ENCODE peak calls at places on chromosomes 1 and 21, in nine cellular contexts. C is EL; E is NCI-H1105; I is activated CD4-positive, CD25-positive, alpha-beta regulatory T cell; D is GM06990; Y is LoVo; K is activated effector memory CD4-positive, alpha-beta T cell treated with Interleukin-2 at 50 U/mL for 16 hours; W is fibroblast of lung; U is HepG2. Z is an unnamed sample.

GRCh38 chr1:178513278-178513983 is 522 bp downstream of the TEX35 start:
- DNase-seq in C (peak; percentile 29), E (no peak), I (no peak), D (no peak), Y (no peak), K (no peak), W (peak; percentile 20), U (no peak), Z (no peak)

GRCh38 chr1:77282866-77283539 is 1.2 kb downstream of the AK5 start:
- DNase-seq in C (peak; percentile 14), E (peak; percentile 13), I (no peak), D (no peak), Y (no peak), K (no peak), W (peak; percentile 8), U (no peak), Z (no peak)

GRCh38 chr1:172680733-172681275 is 21.9 kb downstream of the FASLG start:
- DNase-seq in C (no peak), E (no peak), I (no peak), D (no peak), Y (no peak), K (no peak), W (no peak), U (no peak), Z (no peak)

GRCh38 chr1:154433161-154433681 is 28.1 kb downstream of the IL6R start:
- DNase-seq in C (no peak), E (no peak), I (no peak), D (no peak), Y (peak; percentile 28), K (no peak), W (no peak), U (no peak), Z (no peak)

GRCh38 chr1:179793281-179793680 is 50.2 kb downstream of the FAM163A start:
- DNase-seq in C (no peak), E (no peak), I (no peak), D (no peak), Y (no peak), K (no peak), W (no peak), U (no peak), Z (no peak)

GRCh38 chr1:19547814-19548213 is 62.5 kb upstream of the CAPZB start:
- DNase-seq in C (no peak), E (no peak), I (no peak), D (no peak), Y (no peak), K (no peak), W (no peak), U (peak; percentile 33), Z (no peak)

GRCh38 chr1:53273526-53273925 is 35.2 kb upstream of the MAGOH start:
- DNase-seq in C (no peak), E (no peak), I (no peak), D (no peak), Y (no peak), K (no peak), W (no peak), U (no peak), Z (no peak)

GRCh38 chr1:62218603-62219002 is 24.0 kb downstream of the L1TD1 start:
- DNase-seq in C (no peak), E (no peak), I (no peak), D (no peak), Y (no peak), K (no peak), W (no peak), U (no peak), Z (no peak)

GRCh38 chr1:20343149-20343936 is 52.7 kb downstream of the VWA5B1 start:
- DNase-seq in C (no peak), E (no peak), I (no peak), D (peak; percentile 47), Y (no peak), K (no peak), W (no peak), U (no peak), Z (no peak)

GRCh38 chr1:244751271-244751895 is 84.1 kb upstream of the COX20 start:
- DNase-seq in C (no peak), E (no peak), I (no peak), D (no peak), Y (no peak), K (no peak), W (no peak), U (no peak), Z (no peak)

GRCh38 chr1:31796707-31797106 is 19.1 kb downstream of the SPOCD1 start:
- DNase-seq in C (no peak), E (no peak), I (no peak), D (no peak), Y (no peak), K (no peak), W (peak; percentile 49), U (no peak), Z (peak; percentile 37)

GRCh38 chr21:33402011-33402979 is 918 bp upstream of the IFNGR2 start:
- DNase-seq in C (peak; percentile 81), E (no peak), I (no peak), D (peak; percentile 49), Y (no peak), K (no peak), W (peak; percentile 60), U (no peak), Z (peak; percentile 86)

GRCh38 chr1:197632651-197633050 is 142.6 kb downstream of the DENND1B start:
- DNase-seq in C (no peak), E (no peak), I (no peak), D (no peak), Y (no peak), K (no peak), W (no peak), U (no peak), Z (no peak)

GRCh38 chr21:39869141-39869818 is 2.0 kb downstream of the PCP4 start:
- DNase-seq in C (no peak), E (peak; percentile 17), I (no peak), D (no peak), Y (no peak), K (no peak), W (no peak), U (no peak), Z (no peak)

GRCh38 chr1:23913212-23913880 is at the start of gene CNR2:
- DNase-seq in C (no peak), E (no peak), I (no peak), D (peak; percentile 73), Y (no peak), K (no peak), W (no peak), U (no peak), Z (no peak)

GRCh38 chr1:193479187-193479586 is 292.8 kb upstream of the B3GALT2 start:
- DNase-seq in C (no peak), E (no peak), I (no peak), D (peak; percentile 30), Y (no peak), K (peak; percentile 77), W (no peak), U (no peak), Z (peak; percentile 8)

GRCh38 chr1:14113841-14114567 is 414.0 kb downstream of the PRDM2 start:
- DNase-seq in C (no peak), E (peak; percentile 62), I (no peak), D (no peak), Y (no peak), K (no peak), W (peak; percentile 56), U (no peak), Z (no peak)

GRCh38 chr1:224668991-224669390 is 52.9 kb downstream of the CNIH3 start:
- DNase-seq in C (no peak), E (no peak), I (no peak), D (no peak), Y (no peak), K (no peak), W (peak; percentile 19), U (no peak), Z (no peak)

GRCh38 chr21:15521644-15522001 is 208.2 kb upstream of the USP25 start:
- DNase-seq in C (no peak), E (no peak), I (no peak), D (no peak), Y (no peak), K (no peak), W (no peak), U (no peak), Z (no peak)

GRCh38 chr1:65429806-65430205 is 9.3 kb downstream of the LEPR start:
- DNase-seq in C (peak; percentile 83), E (no peak), I (no peak), D (no peak), Y (no peak), K (no peak), W (peak; percentile 84), U (no peak), Z (no peak)

GRCh38 chr21:42463861-42464515 is 32.0 kb downstream of the RSPH1 start:
- DNase-seq in C (peak; percentile 48), E (peak; percentile 10), I (no peak), D (peak; percentile 46), Y (peak; percentile 28), K (peak; percentile 37), W (peak; percentile 61), U (peak; percentile 10), Z (no peak)

GRCh38 chr1:115299266-115299665 is 38.8 kb downstream of the NGF start:
- DNase-seq in C (no peak), E (no peak), I (no peak), D (no peak), Y (no peak), K (no peak), W (peak; percentile 75), U (no peak), Z (no peak)

GRCh38 chr1:3790952-3791351 is 5.3 kb downstream of the LRRC47 start:
- DNase-seq in C (no peak), E (no peak), I (no peak), D (no peak), Y (no peak), K (no peak), W (no peak), U (no peak), Z (no peak)

GRCh38 chr1:38570576-38570975 is 289.0 kb downstream of the RRAGC start:
- DNase-seq in C (no peak), E (no peak), I (no peak), D (no peak), Y (no peak), K (no peak), W (no peak), U (no peak), Z (no peak)

GRCh38 chr1:51541313-51542050 is 22.4 kb upstream of the EPS15 start:
- DNase-seq in C (peak; percentile 58), E (no peak), I (no peak), D (no peak), Y (no peak), K (no peak), W (peak; percentile 44), U (no peak), Z (no peak)

GRCh38 chr1:53110370-53111072 is 31.9 kb downstream of the SLC1A7 start:
- DNase-seq in C (peak; percentile 59), E (no peak), I (no peak), D (no peak), Y (no peak), K (no peak), W (peak; percentile 78), U (no peak), Z (no peak)

GRCh38 chr21:31482460-31482859 is 138.4 kb upstream of the TIAM1 start:
- DNase-seq in C (no peak), E (no peak), I (no peak), D (no peak), Y (no peak), K (no peak), W (no peak), U (no peak), Z (no peak)

GRCh38 chr1:69045572-69045971 is 522.1 kb upstream of the LRRC7 start:
- DNase-seq in C (no peak), E (no peak), I (no peak), D (no peak), Y (no peak), K (no peak), W (no peak), U (no peak), Z (no peak)

GRCh38 chr1:165073402-165074007 is 283.0 kb downstream of the LMX1A start:
- DNase-seq in C (peak; percentile 50), E (peak; percentile 71), I (no peak), D (peak; percentile 3), Y (peak; percentile 50), K (no peak), W (peak; percentile 41), U (peak; percentile 43), Z (no peak)

GRCh38 chr1:33390550-33390949 is 40.3 kb downstream of the PHC2 start:
- DNase-seq in C (peak; percentile 91), E (no peak), I (no peak), D (no peak), Y (no peak), K (no peak), W (peak; percentile 88), U (no peak), Z (no peak)

GRCh38 chr21:17527711-17528110 is 14.9 kb downstream of the CXADR start:
- DNase-seq in C (no peak), E (no peak), I (no peak), D (no peak), Y (no peak), K (no peak), W (no peak), U (no peak), Z (no peak)

Z was measured in ascending aorta.